ENCODE peak calls at places on chromosome 4, in seven cellular contexts. F, P, J, T, C, Y and X are unnamed samples.

GRCh38 chr4:39433878-39434492 is 24.7 kb downstream of the RPL9 start:
- DNase-seq in F (no peak), P (no peak), J (no peak), T (no peak), C (no peak), Y (no peak), X (no peak)

GRCh38 chr4:153790962-153791551 is 2.2 kb upstream of the SFRP2 start:
- DNase-seq in F (no peak), P (no peak), J (no peak), T (no peak), C (no peak), Y (no peak), X (no peak)

GRCh38 chr4:70632028-70632427 is 3.5 kb downstream of the ENAM start:
- DNase-seq in F (no peak), P (peak; percentile 39), J (peak; percentile 47), T (peak; percentile 69), C (no peak), Y (peak; percentile 64), X (no peak)

GRCh38 chr4:137861682-137862081 is 329.4 kb upstream of the PCDH18 start:
- DNase-seq in F (no peak), P (peak; percentile 60), J (peak; percentile 29), T (no peak), C (no peak), Y (peak; percentile 18), X (no peak)

GRCh38 chr4:1409806-1410425 is 3.7 kb upstream of the NKX1-1 start:
- DNase-seq in F (peak; percentile 54), P (no peak), J (no peak), T (no peak), C (no peak), Y (no peak), X (no peak)

GRCh38 chr4:37890501-37891220 is at the start of gene TBC1D1:
- DNase-seq in F (peak; percentile 95), P (no peak), J (no peak), T (no peak), C (peak; percentile 74), Y (no peak), X (peak; percentile 83)

GRCh38 chr4:164772076-164772475 is 18.1 kb downstream of the SMIM31 start:
- DNase-seq in F (no peak), P (no peak), J (no peak), T (no peak), C (no peak), Y (no peak), X (no peak)

GRCh38 chr4:147737623-147738022 is 5.7 kb downstream of the ARHGAP10 start:
- DNase-seq in F (no peak), P (no peak), J (no peak), T (no peak), C (no peak), Y (no peak), X (no peak)

GRCh38 chr4:161704040-161704439 is 459.8 kb downstream of the FSTL5 start:
- DNase-seq in F (no peak), P (no peak), J (no peak), T (no peak), C (no peak), Y (no peak), X (no peak)

GRCh38 chr4:81589191-81589720 is 117.5 kb upstream of the RASGEF1B start:
- DNase-seq in F (no peak), P (no peak), J (no peak), T (no peak), C (no peak), Y (no peak), X (no peak)
- TF ChIP-seq CTCF in F (no peak), P (no peak), J (no peak), T (no peak), C (no peak), Y (no peak), X (no peak)

GRCh38 chr4:89023140-89023539 is 33.8 kb downstream of the FAM13A start:
- DNase-seq in F (no peak), P (no peak), J (no peak), T (no peak), C (no peak), Y (no peak), X (no peak)
- H3K27ac ChIP-seq in F (no peak overlapping the region), P (no peak overlapping the region), J (no peak overlapping the region), T (no peak overlapping the region), C (no peak overlapping the region), Y (no peak overlapping the region), X (no peak overlapping the region)

DNA sequence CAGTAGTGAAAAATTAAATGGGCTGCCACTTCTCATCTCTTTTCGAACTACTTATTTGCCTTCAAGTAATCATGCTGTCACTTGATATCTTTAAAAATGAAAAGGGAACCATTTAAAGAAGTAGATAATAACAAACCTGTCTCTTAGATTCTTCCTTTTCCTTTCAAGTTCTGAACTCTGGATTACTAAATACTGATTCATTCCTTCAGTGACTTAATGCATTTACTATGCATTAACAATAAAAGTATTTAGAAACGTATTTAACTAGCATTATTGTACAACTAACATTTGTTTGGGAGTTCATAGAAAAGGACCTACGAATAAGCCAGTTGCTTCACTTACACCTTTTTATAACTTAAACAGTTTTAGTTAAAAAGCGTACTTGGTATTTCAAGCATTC is 61.1 kb upstream of the RAB33B start:
- DNase-seq in F (no peak), P (no peak), J (peak; percentile 56), T (peak; percentile 3), C (no peak), Y (no peak), X (no peak)
- TF ChIP-seq CTCF in F (no peak), P (no peak), J (no peak), T (no peak), C (no peak), Y (no peak), X (no peak)

GRCh38 chr4:182645511-182645910 is 271.7 kb downstream of the DCTD start:
- DNase-seq in F (no peak), P (peak; percentile 69), J (no peak), T (no peak), C (no peak), Y (no peak), X (no peak)

GRCh38 chr4:182643801-182644311 is 273.3 kb downstream of the DCTD start:
- DNase-seq in F (peak; percentile 85), P (peak; percentile 69), J (peak; percentile 94), T (peak; percentile 97), C (peak; percentile 69), Y (peak; percentile 1), X (peak; percentile 47)

GRCh38 chr4:182642831-182643230 is 274.4 kb downstream of the DCTD start:
- DNase-seq in F (no peak), P (peak; percentile 60), J (peak; percentile 66), T (peak; percentile 36), C (no peak), Y (peak; percentile 3), X (no peak)

GRCh38 chr4:182647901-182648300 is 269.3 kb downstream of the DCTD start:
- DNase-seq in F (no peak), P (peak; percentile 3), J (no peak), T (no peak), C (no peak), Y (no peak), X (no peak)

GRCh38 chr4:182644326-182645050 is 272.7 kb downstream of the DCTD start:
- DNase-seq in F (no peak), P (no peak), J (peak; percentile 80), T (peak; percentile 88), C (no peak), Y (no peak), X (no peak)
- H3K27ac ChIP-seq in F (peak overlapping the region; percentile 49), P (no peak overlapping the region), J (peak overlapping the region; percentile 67), T (peak overlapping the region; percentile 99), C (no peak overlapping the region), Y (no peak overlapping the region), X (peak overlapping the region; percentile 20)

GRCh38 chr4:176193126-176193525 is 2.3 kb downstream of the SPATA4 start:
- DNase-seq in F (no peak), P (peak; percentile 58), J (peak; percentile 65), T (peak; percentile 51), C (no peak), Y (peak; percentile 30), X (no peak)

GRCh38 chr4:176189891-176190795 is 5.2 kb downstream of the SPATA4 start:
- DNase-seq in F (no peak), P (no peak), J (peak; percentile 49), T (peak; percentile 21), C (no peak), Y (no peak), X (no peak)

GRCh38 chr4:176193898-176194297 is 1.5 kb downstream of the SPATA4 start:
- DNase-seq in F (no peak), P (peak; percentile 65), J (peak; percentile 94), T (peak; percentile 79), C (no peak), Y (peak; percentile 65), X (no peak)

GRCh38 chr4:176188654-176189053 is 6.7 kb downstream of the SPATA4 start:
- DNase-seq in F (no peak), P (no peak), J (no peak), T (no peak), C (no peak), Y (no peak), X (no peak)

DNA sequence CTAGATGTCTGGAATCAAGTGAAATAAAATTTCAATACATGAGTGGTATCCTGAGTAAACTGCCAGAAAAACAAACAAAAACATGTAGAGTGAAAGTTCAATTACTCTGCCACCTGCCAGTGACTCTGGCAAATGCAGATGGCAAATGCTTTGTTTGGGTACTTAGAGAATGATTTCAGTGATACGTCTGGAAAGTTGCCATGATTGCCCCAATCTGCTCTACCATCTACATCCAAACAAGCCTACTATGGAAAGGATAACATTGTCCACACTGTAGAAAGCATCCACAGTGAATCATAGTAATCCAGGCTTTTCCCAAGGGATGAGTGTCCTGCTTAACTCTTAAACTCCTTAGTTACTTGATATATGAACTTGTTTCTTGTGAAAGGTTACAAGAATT is 3.4 kb downstream of the SPATA4 start:
- DNase-seq in F (no peak), P (peak; percentile 44), J (peak; percentile 43), T (peak; percentile 24), C (no peak), Y (no peak), X (no peak)
- TF ChIP-seq CTCF in F (no peak), P (no peak), J (no peak), T (no peak), C (no peak), Y (no peak), X (no peak)